ENCODE peak calls at places on chromosomes 5 and 9, in five cellular contexts. One of them, this sample, is unnamed.

GRCh38 chr9:33210006-33210715 is 29.8 kb upstream of the SPINK4 start:
- DNase-seq in HFF-Myc: no peak
- DNase-seq in PC-9: no peak
- DNase-seq in lung: no peak
- DNase-seq in foreskin fibroblast: no peak
- DNase-seq in this sample: no peak

GRCh38 chr9:135083831-135084230 is 3.6 kb upstream of the OLFM1 start:
- DNase-seq in HFF-Myc: no peak
- DNase-seq in PC-9: no peak
- DNase-seq in lung: no peak
- DNase-seq in foreskin fibroblast: no peak
- DNase-seq in this sample: no peak

GRCh38 chr5:133554279-133554678 is 58.1 kb downstream of the FSTL4 start:
- DNase-seq in HFF-Myc: no peak
- DNase-seq in PC-9: no peak
- DNase-seq in lung: no peak
- DNase-seq in foreskin fibroblast: no peak
- DNase-seq in this sample: no peak

GRCh38 chr5:93584531-93585053 is 1.6 kb downstream of the NR2F1 start:
- DNase-seq in HFF-Myc: no peak
- DNase-seq in PC-9: no peak
- DNase-seq in lung: no peak
- DNase-seq in foreskin fibroblast: no peak
- DNase-seq in this sample: no peak

GRCh38 chr5:152505442-152506042 is 100.5 kb upstream of the NMUR2 start:
- DNase-seq in HFF-Myc: peak; percentile 30
- DNase-seq in PC-9: peak; percentile 41
- DNase-seq in lung: peak; percentile 37
- DNase-seq in foreskin fibroblast: peak; percentile 12
- DNase-seq in this sample: peak; percentile 14

GRCh38 chr5:133821311-133821741 is 147.1 kb downstream of the C5orf15 start:
- DNase-seq in HFF-Myc: no peak
- DNase-seq in PC-9: no peak
- DNase-seq in lung: no peak
- DNase-seq in foreskin fibroblast: no peak
- DNase-seq in this sample: no peak

GRCh38 chr9:106481003-106481614 is 381.9 kb upstream of the ZNF462 start:
- DNase-seq in HFF-Myc: peak; percentile 69
- DNase-seq in PC-9: no peak
- DNase-seq in lung: no peak
- DNase-seq in foreskin fibroblast: no peak
- DNase-seq in this sample: no peak

GRCh38 chr9:129007766-129008468 is 20.2 kb downstream of the SH3GLB2 start:
- DNase-seq in HFF-Myc: no peak
- DNase-seq in PC-9: no peak
- DNase-seq in lung: no peak
- DNase-seq in foreskin fibroblast: no peak
- DNase-seq in this sample: no peak

GRCh38 chr9:133147412-133148271 is 16.1 kb downstream of the GBGT1 start:
- DNase-seq in HFF-Myc: peak; percentile 37
- DNase-seq in PC-9: peak; percentile 76
- DNase-seq in lung: peak; percentile 84
- DNase-seq in foreskin fibroblast: no peak
- DNase-seq in this sample: no peak

GRCh38 chr5:25435882-25436281 is 791.1 kb upstream of the CDH10 start:
- DNase-seq in HFF-Myc: no peak
- DNase-seq in PC-9: no peak
- DNase-seq in lung: no peak
- DNase-seq in foreskin fibroblast: no peak
- DNase-seq in this sample: no peak

GRCh38 chr5:83576341-83576740 is 104.8 kb downstream of the VCAN start:
- DNase-seq in HFF-Myc: no peak
- DNase-seq in PC-9: no peak
- DNase-seq in lung: no peak
- DNase-seq in foreskin fibroblast: no peak
- DNase-seq in this sample: no peak

GRCh38 chr5:1161108-1161831 is 40.1 kb upstream of the SLC6A19 start:
- DNase-seq in HFF-Myc: no peak
- DNase-seq in PC-9: peak; percentile 83
- DNase-seq in lung: no peak
- DNase-seq in foreskin fibroblast: no peak
- DNase-seq in this sample: no peak

GRCh38 chr5:34571380-34572041 is 84.6 kb upstream of the RAI14 start:
- DNase-seq in HFF-Myc: no peak
- DNase-seq in PC-9: no peak
- DNase-seq in lung: no peak
- DNase-seq in foreskin fibroblast: peak; percentile 51
- DNase-seq in this sample: no peak

GRCh38 chr9:115036691-115037090 is 81.3 kb downstream of the TNC start:
- DNase-seq in HFF-Myc: no peak
- DNase-seq in PC-9: no peak
- DNase-seq in lung: no peak
- DNase-seq in foreskin fibroblast: no peak
- DNase-seq in this sample: no peak

GRCh38 chr5:35136386-35136785 is 88.6 kb upstream of the AGXT2 start:
- DNase-seq in HFF-Myc: peak; percentile 84
- DNase-seq in PC-9: no peak
- DNase-seq in lung: no peak
- DNase-seq in foreskin fibroblast: peak; percentile 99
- DNase-seq in this sample: peak; percentile 94

GRCh38 chr5:7904170-7904569 is 35.2 kb downstream of the MTRR start:
- DNase-seq in HFF-Myc: no peak
- DNase-seq in PC-9: peak; percentile 75
- DNase-seq in lung: no peak
- DNase-seq in foreskin fibroblast: peak; percentile 36
- DNase-seq in this sample: peak; percentile 33

GRCh38 chr9:114025760-114026159 is 52.3 kb downstream of the AMBP start:
- DNase-seq in HFF-Myc: no peak
- DNase-seq in PC-9: no peak
- DNase-seq in lung: no peak
- DNase-seq in foreskin fibroblast: no peak
- DNase-seq in this sample: no peak

GRCh38 chr5:72451771-72452505 is 55.3 kb downstream of the ZNF366 start:
- DNase-seq in HFF-Myc: no peak
- DNase-seq in PC-9: peak; percentile 77
- DNase-seq in lung: peak; percentile 34
- DNase-seq in foreskin fibroblast: peak; percentile 91
- DNase-seq in this sample: peak; percentile 92

GRCh38 chr5:177474845-177475562 is 1.6 kb upstream of the DBN1 start:
- DNase-seq in HFF-Myc: no peak
- DNase-seq in PC-9: peak; percentile 35
- DNase-seq in lung: no peak
- DNase-seq in foreskin fibroblast: no peak
- DNase-seq in this sample: no peak

GRCh38 chr9:137878146-137878941 is 762 bp downstream of the CACNA1B start:
- DNase-seq in HFF-Myc: no peak
- DNase-seq in PC-9: no peak
- DNase-seq in lung: no peak
- DNase-seq in foreskin fibroblast: no peak
- DNase-seq in this sample: no peak

GRCh38 chr5:158812381-158812780 is 287.3 kb downstream of the EBF1 start:
- DNase-seq in HFF-Myc: no peak
- DNase-seq in PC-9: no peak
- DNase-seq in lung: no peak
- DNase-seq in foreskin fibroblast: no peak
- DNase-seq in this sample: no peak

GRCh38 chr9:95373069-95373681 is 55.7 kb upstream of the FANCC start:
- DNase-seq in HFF-Myc: no peak
- DNase-seq in PC-9: no peak
- DNase-seq in lung: no peak
- DNase-seq in foreskin fibroblast: no peak
- DNase-seq in this sample: no peak

GRCh38 chr5:6642655-6643054 is 9.4 kb downstream of the SRD5A1 start:
- DNase-seq in HFF-Myc: no peak
- DNase-seq in PC-9: no peak
- DNase-seq in lung: no peak
- DNase-seq in foreskin fibroblast: no peak
- DNase-seq in this sample: no peak

GRCh38 chr5:66639036-66639435 is 42.8 kb downstream of the MAST4 start:
- DNase-seq in HFF-Myc: no peak
- DNase-seq in PC-9: no peak
- DNase-seq in lung: no peak
- DNase-seq in foreskin fibroblast: no peak
- DNase-seq in this sample: no peak

GRCh38 chr5:140344683-140345423 is 1.6 kb downstream of the HBEGF start:
- DNase-seq in HFF-Myc: no peak
- DNase-seq in PC-9: peak; percentile 78
- DNase-seq in lung: no peak
- DNase-seq in foreskin fibroblast: peak; percentile 21
- DNase-seq in this sample: no peak

GRCh38 chr9:89317282-89317681 is 1.0 kb upstream of the SECISBP2 start:
- DNase-seq in HFF-Myc: no peak
- DNase-seq in PC-9: no peak
- DNase-seq in lung: no peak
- DNase-seq in foreskin fibroblast: no peak
- DNase-seq in this sample: no peak

GRCh38 chr5:143140492-143141231 is 262.8 kb downstream of the NR3C1 start:
- DNase-seq in HFF-Myc: no peak
- DNase-seq in PC-9: no peak
- DNase-seq in lung: peak; percentile 32
- DNase-seq in foreskin fibroblast: no peak
- DNase-seq in this sample: no peak

GRCh38 chr5:106399381-106399780 is 1271.4 kb downstream of the EFNA5 start:
- DNase-seq in HFF-Myc: no peak
- DNase-seq in PC-9: peak; percentile 63
- DNase-seq in lung: no peak
- DNase-seq in foreskin fibroblast: peak; percentile 51
- DNase-seq in this sample: no peak

GRCh38 chr5:98460536-98460935 is 312.9 kb upstream of the RGMB start:
- DNase-seq in HFF-Myc: no peak
- DNase-seq in PC-9: no peak
- DNase-seq in lung: no peak
- DNase-seq in foreskin fibroblast: peak; percentile 23
- DNase-seq in this sample: no peak

GRCh38 chr5:144203750-144204596 is 33.3 kb downstream of the KCTD16 start:
- DNase-seq in HFF-Myc: peak; percentile 46
- DNase-seq in PC-9: peak; percentile 42
- DNase-seq in lung: no peak
- DNase-seq in foreskin fibroblast: peak; percentile 53
- DNase-seq in this sample: no peak

GRCh38 chr9:33475357-33475756 is 1.6 kb upstream of the NOL6 start:
- DNase-seq in HFF-Myc: no peak
- DNase-seq in PC-9: no peak
- DNase-seq in lung: no peak
- DNase-seq in foreskin fibroblast: no peak
- DNase-seq in this sample: no peak

GRCh38 chr5:58773744-58774441 is 191.0 kb downstream of the RAB3C start:
- DNase-seq in HFF-Myc: no peak
- DNase-seq in PC-9: no peak
- DNase-seq in lung: no peak
- DNase-seq in foreskin fibroblast: no peak
- DNase-seq in this sample: no peak

GRCh38 chr9:34496149-34496712 is 26.6 kb downstream of the ENHO start:
- DNase-seq in HFF-Myc: peak; percentile 35
- DNase-seq in PC-9: no peak
- DNase-seq in lung: no peak
- DNase-seq in foreskin fibroblast: no peak
- DNase-seq in this sample: no peak

DNA sequence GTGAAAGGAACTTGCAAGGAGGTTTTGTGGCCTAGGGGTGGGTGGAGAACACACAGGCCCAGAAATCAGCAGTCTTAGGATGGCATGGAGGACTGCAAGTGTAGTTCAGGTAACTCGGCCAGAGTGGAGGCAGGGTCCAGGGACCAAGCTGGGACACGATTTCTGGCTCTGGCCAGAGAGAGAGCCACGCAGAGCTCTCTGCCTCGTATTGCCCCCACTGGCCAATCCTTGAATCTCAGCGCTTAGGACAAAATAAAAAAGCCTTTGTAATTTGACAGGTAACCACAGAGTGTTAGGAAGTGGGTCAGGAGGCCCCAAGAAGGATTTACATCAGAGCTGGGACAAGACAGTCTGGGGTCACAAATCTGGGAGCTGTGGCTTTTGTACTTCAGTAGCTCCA is 11.7 kb downstream of the MAP3K1 start:
- DNase-seq in HFF-Myc: no peak
- DNase-seq in PC-9: peak; percentile 38
- DNase-seq in lung: no peak
- DNase-seq in foreskin fibroblast: no peak
- DNase-seq in this sample: no peak
- TF ChIP-seq CTCF in HFF-Myc: peak; percentile 16
- TF ChIP-seq CTCF in PC-9: peak; percentile 37
- TF ChIP-seq CTCF in lung: no peak
- TF ChIP-seq CTCF in foreskin fibroblast: no peak
- TF ChIP-seq CTCF in this sample: peak; percentile 24

GRCh38 chr5:82023530-82024095 is 51.8 kb downstream of the ATG10 start:
- DNase-seq in HFF-Myc: peak; percentile 36
- DNase-seq in PC-9: no peak
- DNase-seq in lung: no peak
- DNase-seq in foreskin fibroblast: no peak
- DNase-seq in this sample: peak; percentile 14
- TF ChIP-seq CTCF in HFF-Myc: no peak
- TF ChIP-seq CTCF in PC-9: no peak
- TF ChIP-seq CTCF in lung: no peak
- TF ChIP-seq CTCF in foreskin fibroblast: no peak
- TF ChIP-seq CTCF in this sample: no peak

DNA sequence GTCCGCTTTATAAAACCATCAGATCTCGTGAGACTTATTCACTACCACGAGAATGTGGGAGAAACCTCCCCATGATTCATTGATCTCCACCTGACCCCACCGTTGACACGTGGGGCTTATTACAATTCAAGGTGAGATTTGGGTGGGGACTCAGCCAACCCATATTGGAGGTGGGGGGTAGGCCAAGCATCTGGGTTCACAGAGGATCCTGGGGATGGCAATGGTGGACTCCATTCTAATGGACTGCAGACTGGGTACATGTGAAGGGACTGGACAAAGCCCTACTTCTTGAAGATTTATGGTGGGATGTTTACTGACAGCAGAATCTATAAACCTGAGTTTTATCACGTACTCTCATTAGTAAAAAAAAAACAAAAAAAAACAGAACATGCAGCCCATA is 15.1 kb downstream of the QRFP start:
- DNase-seq in HFF-Myc: no peak
- DNase-seq in PC-9: no peak
- DNase-seq in lung: no peak
- DNase-seq in foreskin fibroblast: no peak
- DNase-seq in this sample: no peak
- TF ChIP-seq CTCF in HFF-Myc: no peak
- TF ChIP-seq CTCF in PC-9: no peak
- TF ChIP-seq CTCF in lung: no peak
- TF ChIP-seq CTCF in foreskin fibroblast: no peak
- TF ChIP-seq CTCF in this sample: no peak

DNA sequence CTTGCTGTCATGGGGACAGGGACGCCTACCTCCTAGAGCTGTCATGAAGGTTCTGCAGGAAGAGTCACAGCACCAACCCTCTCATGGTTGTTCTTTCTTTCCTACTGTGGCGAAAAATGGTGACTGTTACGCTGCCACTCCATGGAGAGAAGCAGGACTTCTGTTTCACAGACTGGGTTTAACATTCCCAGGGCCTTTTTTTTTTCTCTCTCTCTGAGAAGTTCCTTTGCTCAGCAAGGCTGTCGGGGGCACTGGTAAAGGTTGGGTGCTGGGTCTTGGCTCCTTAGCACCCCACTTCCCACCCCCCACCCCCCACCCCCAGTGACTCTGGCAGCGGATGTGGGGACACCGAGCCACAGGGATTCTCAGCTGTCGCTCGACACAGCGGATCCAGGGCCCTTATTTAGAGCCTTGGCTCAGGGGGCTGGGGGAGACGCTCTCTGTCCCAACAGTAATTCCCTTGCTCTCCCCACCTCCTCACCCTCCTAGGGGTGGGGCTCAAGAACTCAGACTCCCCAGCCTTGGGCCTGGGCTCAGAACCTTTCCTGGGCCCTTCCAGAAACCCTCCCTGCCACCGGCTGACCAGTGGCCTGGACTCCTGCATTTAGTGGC is 34.4 kb downstream of the DUSP1 start:
- DNase-seq in HFF-Myc: no peak
- DNase-seq in PC-9: no peak
- DNase-seq in lung: no peak
- DNase-seq in foreskin fibroblast: no peak
- DNase-seq in this sample: no peak
- TF ChIP-seq CTCF in HFF-Myc: no peak
- TF ChIP-seq CTCF in PC-9: no peak
- TF ChIP-seq CTCF in lung: no peak
- TF ChIP-seq CTCF in foreskin fibroblast: no peak
- TF ChIP-seq CTCF in this sample: no peak